ENCODE peak calls at places on chromosomes 1 and 21, in five cellular contexts. Y, X, U, L and N are unnamed samples.

GRCh38 chr1:154431586-154432373 is 26.6 kb downstream of the IL6R start:
- DNase-seq in Y (peak), L (peak), X (no peak), U (peak), N (no peak)

GRCh38 chr1:55869050-55869449 is 653.9 kb upstream of the USP24 start:
- DNase-seq in L (no peak), U (no peak), Y (no peak), X (no peak), N (peak)

GRCh38 chr1:206892351-206892984 is 4.8 kb upstream of the IL24 start:
- DNase-seq in Y (no peak), U (no peak), L (no peak), X (no peak), N (no peak)

GRCh38 chr1:46099215-46099614 is 33.2 kb downstream of the PIK3R3 start:
- DNase-seq in L (no peak), Y (no peak), X (no peak), U (no peak), N (no peak)

GRCh38 chr1:10693497-10694273 is 102.8 kb downstream of the CASZ1 start:
- DNase-seq in U (peak), Y (no peak), L (no peak), X (no peak), N (no peak)

GRCh38 chr1:199264911-199265310 is 626.1 kb downstream of the PTPRC start:
- DNase-seq in X (no peak), U (no peak), L (no peak), Y (no peak), N (no peak)

GRCh38 chr1:7921766-7922165 is 18.9 kb downstream of the TNFRSF9 start:
- DNase-seq in L (no peak), X (no peak), Y (no peak), U (no peak), N (no peak)

GRCh38 chr21:21148514-21148913 is 150.3 kb downstream of the NCAM2 start:
- DNase-seq in Y (no peak), X (no peak), U (no peak), L (no peak), N (no peak)

GRCh38 chr1:94646151-94646643 is 104.6 kb upstream of the F3 start:
- DNase-seq in Y (no peak), L (peak), X (no peak), U (no peak), N (no peak)

GRCh38 chr1:204863024-204863423 is 7.6 kb upstream of the NFASC start:
- DNase-seq in L (no peak), Y (no peak), U (no peak), X (no peak), N (no peak)

GRCh38 chr1:186923434-186923833 is 94.7 kb downstream of the PLA2G4A start:
- DNase-seq in U (no peak), X (no peak), Y (no peak), L (no peak), N (no peak)

GRCh38 chr1:40899230-40899870 is 37.2 kb upstream of the CITED4 start:
- DNase-seq in X (peak), L (peak), Y (no peak), U (no peak), N (peak)

GRCh38 chr1:219699870-219700269 is 87.0 kb upstream of the ZC3H11B start:
- DNase-seq in L (peak), X (no peak), Y (no peak), U (no peak), N (no peak)

GRCh38 chr1:99482750-99483149 is 163.2 kb upstream of the PALMD start:
- DNase-seq in U (no peak), Y (no peak), L (no peak), X (no peak), N (no peak)

GRCh38 chr1:49364676-49365075 is 588.0 kb upstream of the BEND5 start:
- DNase-seq in L (no peak), U (no peak), X (no peak), Y (no peak), N (no peak)

GRCh38 chr1:173048629-173049326 is 2.0 kb downstream of the TNFSF18 start:
- DNase-seq in L (no peak), U (peak), Y (no peak), X (no peak), N (no peak)

GRCh38 chr1:225447649-225448048 is 19.8 kb upstream of the LBR start:
- DNase-seq in Y (no peak), L (no peak), X (no peak), U (no peak), N (peak)

GRCh38 chr1:165241321-165241720 is 115.2 kb downstream of the LMX1A start:
- DNase-seq in X (no peak), L (no peak), U (no peak), Y (no peak), N (no peak)

GRCh38 chr1:115706774-115707425 is 61.6 kb downstream of the CASQ2 start:
- DNase-seq in X (no peak), Y (no peak), U (peak), L (no peak), N (no peak)

GRCh38 chr1:229296541-229296941 is 25.6 kb downstream of the RAB4A start:
- DNase-seq in Y (peak), X (no peak), L (peak), U (no peak), N (no peak)

GRCh38 chr1:94883688-94884087 is 43.2 kb downstream of the CNN3 start:
- DNase-seq in U (peak), L (no peak), Y (no peak), X (no peak), N (no peak)

GRCh38 chr1:11780380-11781147 is 18.6 kb downstream of the C1orf167 start:
- DNase-seq in X (no peak), Y (no peak), U (no peak), L (no peak), N (no peak)

GRCh38 chr1:11784256-11784992 is 21.3 kb downstream of the MTHFR start:
- DNase-seq in L (no peak), X (no peak), U (no peak), Y (no peak), N (no peak)

GRCh38 chr1:11781298-11781697 is 19.3 kb downstream of the C1orf167 start:
- DNase-seq in U (no peak), X (no peak), Y (no peak), L (no peak), N (no peak)

GRCh38 chr1:11783556-11783955 is 21.6 kb downstream of the C1orf167 start:
- DNase-seq in U (no peak), X (no peak), Y (no peak), L (no peak), N (no peak)

GRCh38 chr1:11782127-11782708 is 20.2 kb downstream of the C1orf167 start:
- DNase-seq in L (no peak), X (no peak), Y (no peak), U (no peak), N (no peak)
- H3K27ac ChIP-seq in L (no peak), X (no peak), Y (no peak), U (no peak), N (no peak)

GRCh38 chr1:28720376-28720775 is 16.4 kb upstream of the YTHDF2 start:
- DNase-seq in Y (no peak), X (no peak), U (no peak), L (no peak), N (no peak)
- H3K27ac ChIP-seq in Y (no peak), X (no peak), U (no peak), L (no peak), N (no peak)

GRCh38 chr21:16624468-16625102 is 888.3 kb upstream of the CXADR start:
- DNase-seq in Y (no peak), X (no peak), L (no peak), U (no peak), N (no peak)

GRCh38 chr21:16620921-16621320 is 891.1 kb downstream of the USP25 start:
- DNase-seq in L (no peak), X (no peak), U (no peak), Y (no peak), N (no peak)
- H3K27ac ChIP-seq in L (no peak), X (no peak), U (no peak), Y (no peak), N (no peak)

GRCh38 chr1:1241588-1242229 is 4.8 kb downstream of the C1QTNF12 start:
- DNase-seq in U (no peak), Y (no peak), X (no peak), L (no peak), N (no peak)
- H3K27ac ChIP-seq in U (no peak), Y (no peak), X (no peak), L (no peak), N (no peak)

DNA sequence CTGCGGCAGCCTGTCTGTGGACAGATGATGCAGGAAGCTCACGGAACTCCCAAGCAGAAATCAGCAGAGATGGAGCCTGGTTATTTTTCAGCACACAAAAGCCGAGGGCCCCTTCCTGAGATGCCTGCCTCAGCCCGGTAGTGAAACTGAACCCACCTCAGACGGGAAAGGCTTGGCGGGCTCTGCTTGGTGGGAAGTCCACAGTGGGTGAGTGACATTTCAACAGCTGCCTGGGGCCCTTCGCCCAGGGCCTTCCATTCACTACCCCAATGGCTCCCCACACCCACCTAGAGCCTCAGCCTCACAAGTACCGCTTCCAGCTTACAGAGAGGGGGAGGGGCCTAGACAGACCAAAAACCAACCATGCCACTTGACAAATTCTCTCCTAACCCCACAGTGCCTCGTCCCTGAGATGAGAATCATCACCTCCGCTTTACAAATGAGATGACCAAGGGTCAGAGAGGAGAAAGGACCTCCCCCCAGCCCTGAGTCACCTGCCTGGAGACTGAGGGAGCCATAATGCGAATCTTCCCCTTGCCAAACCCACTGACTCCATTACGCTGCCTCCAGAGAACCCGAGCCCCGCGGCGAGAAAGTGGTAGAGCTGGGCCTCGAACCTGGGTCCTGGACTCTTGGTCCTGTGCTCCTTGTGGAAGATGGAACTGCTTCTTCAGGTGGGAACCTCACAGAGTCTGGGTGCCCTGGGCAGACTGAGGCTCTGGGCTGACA is 3.4 kb upstream of the ECE1 start:
- DNase-seq in Y (no peak), U (no peak), X (no peak), L (no peak), N (no peak)
- H3K27ac ChIP-seq in Y (peak), U (no peak), X (peak), L (no peak), N (no peak)

GRCh38 chr21:35843911-35844667 is 216.2 kb downstream of the SETD4 start:
- DNase-seq in X (no peak), L (no peak), Y (peak), U (no peak), N (no peak)
- H3K27ac ChIP-seq in X (no peak), L (no peak), Y (peak), U (no peak), N (no peak)

GRCh38 chr1:76668046-76668445 is 199.2 kb upstream of the ST6GALNAC5 start:
- DNase-seq in Y (no peak), U (peak), L (no peak), X (no peak), N (no peak)
- H3K27ac ChIP-seq in Y (no peak), U (no peak), L (no peak), X (no peak), N (no peak)

GRCh38 chr1:212284744-212285684 is at the start of gene PPP2R5A:
- DNase-seq in U (peak), X (peak), L (peak), Y (peak), N (peak)

GRCh38 chr1:212281589-212281988 is 3.6 kb upstream of the PPP2R5A start:
- DNase-seq in U (no peak), L (no peak), Y (no peak), X (no peak), N (no peak)

GRCh38 chr1:212285685-212286436 is 651 bp downstream of the PPP2R5A start:
- DNase-seq in L (no peak), U (peak), X (peak), Y (peak), N (peak)

GRCh38 chr1:212284332-212284743 is 872 bp upstream of the PPP2R5A start:
- DNase-seq in X (no peak), Y (no peak), U (no peak), L (no peak), N (no peak)

GRCh38 chr1:212283741-212284140 is 1.5 kb upstream of the PPP2R5A start:
- DNase-seq in U (no peak), X (no peak), Y (no peak), L (no peak), N (no peak)
- H3K27ac ChIP-seq in U (no peak), X (peak), Y (peak), L (no peak), N (no peak)